ENCODE peak calls at places on chromosomes 5 and 9, in four cellular contexts. T, P, H and Y are unnamed samples. For H3K9me3, the result is how much of the 10 kb centered on the place peaks cover.

GRCh38 chr9:121220996-121221671 is 19.5 kb upstream of the RAB14 start:
- DNase-seq in T (no peak), P (no peak), H (no peak), Y (no peak)

GRCh38 chr5:31944683-31945445 is 229.3 kb downstream of the GOLPH3 start:
- DNase-seq in T (no peak), P (no peak), H (no peak), Y (no peak)

GRCh38 chr5:150298701-150299451 is 3.8 kb downstream of the ARSI start:
- DNase-seq in T (peak), P (no peak), H (peak), Y (no peak)

GRCh38 chr9:27460225-27461023 is 63.7 kb upstream of the IFNK start:
- DNase-seq in T (no peak), P (no peak), H (no peak), Y (no peak)

GRCh38 chr9:116494815-116495634 is 192.1 kb upstream of the TRIM32 start:
- DNase-seq in T (no peak), P (peak), H (no peak), Y (no peak)

GRCh38 chr5:133398646-133399081 is 213.7 kb downstream of the FSTL4 start:
- DNase-seq in T (no peak), P (no peak), H (no peak), Y (no peak)

GRCh38 chr5:65032250-65032649 is 263.5 kb downstream of the CWC27 start:
- DNase-seq in T (no peak), P (no peak), H (peak), Y (no peak)

GRCh38 chr9:96040591-96041461 is 165.3 kb downstream of the ERCC6L2 start:
- DNase-seq in T (no peak), P (no peak), H (no peak), Y (no peak)

GRCh38 chr9:99576002-99576401 is 245.7 kb upstream of the NR4A3 start:
- DNase-seq in T (no peak), P (no peak), H (no peak), Y (no peak)

GRCh38 chr5:137191179-137191578 is 307.9 kb downstream of the SPOCK1 start:
- DNase-seq in T (no peak), P (no peak), H (peak), Y (no peak)

GRCh38 chr5:147384346-147385193 is 125.3 kb downstream of the DPYSL3 start:
- DNase-seq in T (no peak), P (no peak), H (peak), Y (no peak)

GRCh38 chr5:75055727-75056144 is 3.4 kb upstream of the GCNT4 start:
- DNase-seq in T (no peak), P (no peak), H (peak), Y (no peak)

GRCh38 chr5:106766913-106767312 is 903.8 kb downstream of the EFNA5 start:
- DNase-seq in T (no peak), P (no peak), H (no peak), Y (no peak)

GRCh38 chr5:106127985-106128384 is 1542.8 kb downstream of the EFNA5 start:
- DNase-seq in T (no peak), P (no peak), H (no peak), Y (no peak)

GRCh38 chr5:134143964-134144941 is 29.8 kb downstream of the TCF7 start:
- DNase-seq in T (peak), P (peak), H (no peak), Y (no peak)

GRCh38 chr5:167802755-167803431 is 488.6 kb upstream of the WWC1 start:
- DNase-seq in T (no peak), P (no peak), H (peak), Y (no peak)

GRCh38 chr9:7363777-7364477 is 435.7 kb downstream of the DMAC1 start:
- DNase-seq in T (no peak), P (no peak), H (no peak), Y (no peak)

GRCh38 chr9:129208191-129209091 is 30.4 kb upstream of the IER5L start:
- DNase-seq in T (no peak), P (no peak), H (no peak), Y (no peak)

GRCh38 chr9:125241863-125242739 is 958 bp upstream of the HSPA5 start:
- DNase-seq in T (peak), P (peak), H (no peak), Y (no peak)

GRCh38 chr5:177327539-177328522 is 16.1 kb upstream of the MXD3 start:
- DNase-seq in T (no peak), P (no peak), H (peak), Y (no peak)

GRCh38 chr5:95962785-95963184 is 1.1 kb upstream of the ELL2 start:
- DNase-seq in T (no peak), P (no peak), H (no peak), Y (no peak)

GRCh38 chr9:126704157-126704941 is 90.6 kb downstream of the LMX1B start:
- DNase-seq in T (peak), P (peak), H (peak), Y (no peak)

GRCh38 chr9:18473551-18474279 is at the start of gene ADAMTSL1:
- DNase-seq in T (peak), P (peak), H (peak), Y (no peak)

GRCh38 chr5:10364186-10364689 is 10.7 kb downstream of the MARCHF6 start:
- DNase-seq in T (no peak), P (no peak), H (no peak), Y (peak)

GRCh38 chr9:127835930-127836586 is 18.4 kb downstream of the ENG start:
- DNase-seq in T (peak), P (no peak), H (peak), Y (no peak)

GRCh38 chr5:140795259-140795641 is 598 bp downstream of the PCDHA2 start:
- DNase-seq in T (no peak), P (no peak), H (no peak), Y (no peak)

GRCh38 chr5:140791111-140791510 is 3.5 kb upstream of the PCDHA2 start:
- DNase-seq in T (no peak), P (no peak), H (no peak), Y (no peak)

GRCh38 chr5:140796718-140797095 is 2.1 kb downstream of the PCDHA2 start:
- DNase-seq in T (no peak), P (no peak), H (no peak), Y (no peak)

DNA sequence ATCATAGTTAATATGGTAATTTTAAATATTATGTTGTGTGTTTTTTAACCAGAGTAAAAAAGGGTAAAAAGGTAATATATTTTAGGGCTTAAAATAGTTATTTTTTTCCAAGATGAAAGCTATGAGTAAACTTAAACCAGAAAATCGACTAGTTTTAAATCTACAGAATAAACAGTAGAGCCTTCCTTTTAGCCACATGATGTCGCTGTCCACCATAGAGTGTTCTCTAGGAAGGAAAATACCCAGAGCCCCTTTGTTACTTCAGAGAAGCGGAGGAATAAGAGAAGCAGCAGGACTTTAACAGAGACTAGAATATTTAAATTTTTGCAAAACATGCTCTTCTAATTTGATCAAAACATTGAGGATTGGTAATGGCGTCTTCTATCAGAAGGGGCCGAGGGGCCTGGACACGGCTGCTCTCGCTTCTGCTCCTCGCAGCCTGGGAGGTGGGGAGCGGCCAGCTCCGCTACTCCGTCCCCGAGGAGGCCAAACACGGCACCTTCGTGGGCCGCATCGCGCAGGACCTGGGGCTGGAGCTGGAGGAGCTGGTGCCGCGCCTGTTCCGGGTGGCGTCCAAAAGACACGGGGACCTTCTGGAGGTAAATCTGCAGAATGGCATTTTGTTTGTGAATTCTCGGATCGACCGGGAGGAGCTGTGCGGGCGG is at the start of gene PCDHA2:
- DNase-seq in T (no peak), P (no peak), H (no peak), Y (no peak)
- H3K9me3 ChIP-seq in T (under half), P (under half), H (under half), Y (under half)

GRCh38 chr9:21864505-21864904 is 62.1 kb downstream of the MTAP start:
- DNase-seq in T (no peak), P (no peak), H (no peak), Y (no peak)
- H3K9me3 ChIP-seq in T (under half), P (under half), H (under half), Y (under half)

DNA sequence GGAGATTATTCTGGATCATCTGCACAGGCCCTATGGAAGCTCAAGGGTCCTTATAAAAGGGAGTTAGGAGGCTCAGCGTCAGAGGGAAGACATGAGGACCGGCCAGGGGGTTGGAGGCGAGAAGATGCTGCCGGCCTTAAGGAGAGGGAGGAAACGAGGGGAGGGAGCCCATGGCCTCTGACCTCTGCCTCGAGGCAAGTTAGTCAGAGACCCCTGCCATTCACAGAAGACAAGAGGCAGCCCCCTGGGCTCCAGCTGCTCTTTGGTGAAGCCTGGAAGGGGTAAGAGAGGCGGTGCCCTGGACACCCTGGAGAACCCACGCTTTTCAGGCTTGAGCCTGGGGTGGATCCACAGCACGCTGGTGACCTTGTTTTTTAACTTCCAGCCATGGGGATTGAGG is 49.5 kb downstream of the OLFM1 start:
- DNase-seq in T (no peak), P (no peak), H (no peak), Y (no peak)
- H3K9me3 ChIP-seq in T (under half), P (under half), H (under half), Y (under half)

DNA sequence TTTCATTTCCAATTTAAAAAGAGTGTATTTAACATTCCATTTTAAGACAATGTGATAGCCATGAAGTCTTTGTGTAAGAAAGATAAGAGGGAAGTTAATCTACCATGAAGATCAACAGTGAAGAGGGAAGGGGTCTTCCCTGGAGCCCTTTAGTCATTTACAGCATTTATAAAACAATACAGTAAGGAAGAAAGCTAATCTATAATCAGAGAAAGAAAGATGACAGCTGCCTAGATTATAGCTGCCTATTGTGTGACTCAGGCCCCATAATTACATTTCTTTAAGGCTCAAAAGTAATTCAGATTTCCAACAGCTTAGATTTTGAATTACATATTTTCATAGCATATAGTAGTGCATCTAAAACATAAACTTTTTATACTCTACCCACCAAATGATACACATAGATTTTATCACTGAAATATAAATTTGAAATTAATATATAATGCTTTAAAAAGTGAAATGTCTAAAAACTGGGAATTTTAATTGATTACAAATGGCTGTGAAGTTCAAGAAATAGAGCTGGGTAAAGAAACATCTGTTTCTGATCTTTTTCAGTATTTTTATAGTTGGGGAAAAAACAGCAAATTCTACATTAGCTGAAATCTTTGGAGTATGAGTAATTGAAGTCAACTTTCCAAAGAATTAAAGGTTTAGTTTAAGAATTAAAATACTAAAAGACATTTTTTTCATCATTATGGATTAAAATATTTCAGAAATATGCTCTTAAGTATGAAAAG is 89.6 kb downstream of the RIC1 start:
- DNase-seq in T (no peak), P (no peak), H (peak), Y (no peak)
- H3K9me3 ChIP-seq in T (under half), P (under half), H (under half), Y (under half)

GRCh38 chr9:112366591-112366990 is 13.3 kb upstream of the HSDL2 start:
- DNase-seq in T (no peak), P (no peak), H (no peak), Y (no peak)
- H3K9me3 ChIP-seq in T (under half), P (under half), H (under half), Y (under half)